ENCODE peak calls at places on chromosomes 7 and 10, in seven cellular contexts. Z, Q, F, R, U, M and T are unnamed samples.

GRCh38 chr10:118523775-118524174 is 71.7 kb downstream of the PRLHR start:
- DNase-seq in Z (no peak), Q (no peak), F (no peak), R (no peak), U (no peak), M (no peak), T (no peak)

GRCh38 chr7:104328970-104329825 is 795 bp downstream of the LHFPL3 start:
- DNase-seq in Z (no peak), Q (no peak), F (no peak), R (no peak), U (no peak), M (no peak), T (no peak)

GRCh38 chr10:91909178-91909677 is at the start of gene FGFBP3:
- DNase-seq in Z (no peak), Q (peak; percentile 51), F (no peak), R (no peak), U (no peak), M (peak; percentile 20), T (no peak)

GRCh38 chr7:157013602-157014549 is 3.4 kb upstream of the MNX1 start:
- DNase-seq in Z (no peak), Q (peak; percentile 49), F (no peak), R (no peak), U (no peak), M (no peak), T (no peak)

GRCh38 chr7:40644454-40645188 is 509.8 kb downstream of the SUGCT start:
- DNase-seq in Z (no peak), Q (no peak), F (no peak), R (no peak), U (no peak), M (no peak), T (no peak)

GRCh38 chr7:45660201-45660900 is 86.2 kb downstream of the ADCY1 start:
- DNase-seq in Z (peak; percentile 2), Q (peak; percentile 23), F (no peak), R (peak; percentile 2), U (no peak), M (peak; percentile 2), T (no peak)

GRCh38 chr10:100697070-100697469 is 48.3 kb upstream of the PAX2 start:
- DNase-seq in Z (peak; percentile 60), Q (no peak), F (no peak), R (no peak), U (no peak), M (peak; percentile 43), T (no peak)

GRCh38 chr7:15407910-15408309 is 153.9 kb downstream of the AGMO start:
- DNase-seq in Z (no peak), Q (no peak), F (no peak), R (no peak), U (no peak), M (no peak), T (no peak)

GRCh38 chr7:1282679-1283078 is 50.0 kb downstream of the UNCX start:
- DNase-seq in Z (no peak), Q (no peak), F (no peak), R (no peak), U (no peak), M (no peak), T (no peak)

GRCh38 chr10:56316603-56317002 is 44.5 kb downstream of the ZWINT start:
- DNase-seq in Z (no peak), Q (no peak), F (no peak), R (no peak), U (no peak), M (no peak), T (no peak)

GRCh38 chr7:142796501-142797341 is 26.0 kb downstream of the PRSS2 start:
- DNase-seq in Z (no peak), Q (no peak), F (no peak), R (no peak), U (no peak), M (no peak), T (no peak)

GRCh38 chr10:50552771-50553535 is 70.8 kb downstream of the SGMS1 start:
- DNase-seq in Z (peak; percentile 29), Q (peak; percentile 66), F (no peak), R (no peak), U (no peak), M (peak; percentile 31), T (no peak)

GRCh38 chr7:78197447-78197846 is 398.9 kb downstream of the PHTF2 start:
- DNase-seq in Z (no peak), Q (no peak), F (no peak), R (no peak), U (no peak), M (no peak), T (no peak)

GRCh38 chr10:69657417-69657816 is 27.4 kb downstream of the FAM241B start:
- DNase-seq in Z (no peak), Q (no peak), F (no peak), R (no peak), U (no peak), M (no peak), T (no peak)

GRCh38 chr10:114053946-114054345 is 10.3 kb downstream of the ADRB1 start:
- DNase-seq in Z (no peak), Q (no peak), F (no peak), R (no peak), U (no peak), M (no peak), T (no peak)

GRCh38 chr7:132996581-132997242 is 85.2 kb downstream of the CHCHD3 start:
- DNase-seq in Z (no peak), Q (no peak), F (no peak), R (no peak), U (no peak), M (no peak), T (no peak)

GRCh38 chr7:75982306-75983064 is 11.9 kb downstream of the TMEM120A start:
- DNase-seq in Z (no peak), Q (no peak), F (peak; percentile 31), R (no peak), U (no peak), M (no peak), T (no peak)

GRCh38 chr10:26169466-26169865 is 47.1 kb upstream of the GAD2 start:
- DNase-seq in Z (no peak), Q (no peak), F (no peak), R (no peak), U (no peak), M (no peak), T (no peak)

GRCh38 chr10:102405108-102405561 is 9.6 kb downstream of the NFKB2 start:
- DNase-seq in Z (no peak), Q (no peak), F (no peak), R (no peak), U (no peak), M (no peak), T (no peak)

GRCh38 chr10:102405632-102406031 is 10.1 kb downstream of the NFKB2 start:
- DNase-seq in Z (no peak), Q (no peak), F (no peak), R (no peak), U (no peak), M (no peak), T (no peak)

GRCh38 chr10:102402512-102402896 is 7.0 kb downstream of the NFKB2 start:
- DNase-seq in Z (no peak), Q (no peak), F (no peak), R (no peak), U (no peak), M (no peak), T (no peak)

GRCh38 chr10:102403115-102403514 is 7.6 kb downstream of the NFKB2 start:
- DNase-seq in Z (no peak), Q (no peak), F (no peak), R (no peak), U (no peak), M (no peak), T (no peak)

GRCh38 chr10:102404361-102405107 is 9.0 kb downstream of the NFKB2 start:
- DNase-seq in Z (no peak), Q (no peak), F (no peak), R (no peak), U (no peak), M (no peak), T (no peak)
- TF ChIP-seq POLR2A in Z (no peak), Q (no peak), F (no peak), R (no peak), U (no peak), M (no peak), T (no peak)

GRCh38 chr10:13890617-13891541 is 304.1 kb downstream of the PRPF18 start:
- DNase-seq in Z (no peak), Q (no peak), F (peak; percentile 54), R (no peak), U (no peak), M (no peak), T (no peak)

GRCh38 chr10:13892871-13893270 is 306.1 kb downstream of the PRPF18 start:
- DNase-seq in Z (no peak), Q (no peak), F (no peak), R (no peak), U (no peak), M (no peak), T (no peak)

GRCh38 chr10:13890233-13890616 is 303.5 kb downstream of the PRPF18 start:
- DNase-seq in Z (no peak), Q (no peak), F (no peak), R (no peak), U (no peak), M (no peak), T (no peak)

GRCh38 chr10:13893926-13894325 is 307.2 kb downstream of the PRPF18 start:
- DNase-seq in Z (no peak), Q (no peak), F (no peak), R (no peak), U (no peak), M (no peak), T (no peak)

DNA sequence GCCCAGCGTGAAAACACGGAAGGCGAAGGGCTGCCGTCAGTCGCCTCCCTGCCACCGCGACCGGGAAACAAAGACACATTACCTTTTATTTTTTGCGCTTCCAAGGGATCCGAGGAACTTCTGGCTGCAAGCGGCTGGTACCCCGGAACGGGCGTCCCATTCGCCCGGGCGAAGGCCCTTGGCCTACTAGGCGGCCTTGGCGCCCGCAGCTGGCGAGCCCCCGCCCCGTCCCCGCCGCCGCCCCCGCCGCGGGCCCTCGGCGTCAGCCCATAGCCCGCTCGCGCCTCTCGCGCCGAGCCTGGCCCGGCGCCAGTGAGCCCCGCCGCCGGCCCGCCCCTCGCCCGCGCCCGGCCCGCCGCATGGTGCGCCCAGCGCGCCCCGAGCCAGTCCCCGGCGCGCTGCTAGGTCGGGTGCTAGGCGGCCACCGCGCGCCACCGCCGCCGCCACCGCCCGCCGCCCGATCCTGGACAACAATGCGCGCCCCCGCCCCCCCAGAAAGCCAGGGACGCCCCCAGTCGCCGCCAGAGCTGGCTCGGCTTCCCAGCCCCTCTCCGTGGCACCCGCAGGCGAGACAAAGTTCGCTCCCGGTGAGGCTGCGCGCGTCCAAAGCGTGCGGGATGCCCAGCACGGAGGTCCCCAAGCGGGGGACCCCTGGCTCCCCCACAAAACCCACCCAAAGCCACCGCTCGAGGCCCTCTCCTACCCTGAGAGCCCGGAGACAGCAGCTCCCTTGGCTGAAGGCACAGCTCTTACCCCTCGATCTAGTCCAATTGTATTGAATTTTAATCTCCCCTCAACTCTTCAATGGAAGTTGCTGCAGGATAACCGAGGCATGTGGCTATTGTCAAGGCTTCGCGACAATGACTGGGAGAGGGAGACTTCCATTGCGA is 305.0 kb downstream of the PRPF18 start:
- DNase-seq in Z (no peak), Q (no peak), F (peak; percentile 40), R (no peak), U (no peak), M (no peak), T (no peak)
- H3K27me3 ChIP-seq in Z (peaks cover 57% of the 10 kb centered on the region), Q (no peaks in the 10 kb centered on the region), F (no peaks in the 10 kb centered on the region), R (no peaks in the 10 kb centered on the region), U (peaks cover 10% of the 10 kb centered on the region), M (no peaks in the 10 kb centered on the region), T (no peaks in the 10 kb centered on the region)

GRCh38 chr7:151081170-151082101 is 827 bp upstream of the FASTK start:
- DNase-seq in Z (peak; percentile 48), Q (peak; percentile 65), F (no peak), R (no peak), U (no peak), M (no peak), T (no peak)
- TF ChIP-seq POLR2A in Z (no peak), Q (peak; percentile 30), F (no peak), R (peak; percentile 6), U (no peak), M (no peak), T (no peak)

GRCh38 chr10:79979310-79979972 is 30.5 kb upstream of the SFTPD start:
- DNase-seq in Z (peak; percentile 74), Q (no peak), F (no peak), R (no peak), U (no peak), M (peak; percentile 58), T (no peak)
- H3K27me3 ChIP-seq in Z (peaks cover 32% of the 10 kb centered on the region), Q (no peaks in the 10 kb centered on the region), F (no peaks in the 10 kb centered on the region), R (no peaks in the 10 kb centered on the region), U (no peaks in the 10 kb centered on the region), M (no peaks in the 10 kb centered on the region), T (no peaks in the 10 kb centered on the region)